ENCODE peak calls at places on chromosomes 16 and 17, in five cellular contexts. N is CD8-positive, alpha-beta memory T cell; V is WTC11; U is left cardiac atrium; H is naive thymus-derived CD4-positive, alpha-beta T cell. Y is an unnamed sample.

GRCh38 chr17:38674013-38674748 is 576 bp downstream of the EPOP start:
- DNase-seq in N (peak), V (peak), U (peak), H (peak), Y (peak)

GRCh38 chr16:19991614-19992013 is 82.1 kb downstream of the GPR139 start:
- DNase-seq in N (no peak), V (peak), U (no peak), H (no peak), Y (no peak)

GRCh38 chr16:27598226-27598625 is 48.3 kb downstream of the KATNIP start:
- DNase-seq in N (no peak), V (no peak), U (no peak), H (no peak), Y (no peak)

GRCh38 chr17:77881545-77881944 is 77.0 kb upstream of the TNRC6C start:
- DNase-seq in N (peak), V (no peak), U (peak), H (peak), Y (peak)

GRCh38 chr16:70767377-70768204 is 33.4 kb downstream of the VAC14 start:
- DNase-seq in N (no peak), V (no peak), U (no peak), H (no peak), Y (no peak)

GRCh38 chr17:35765086-35765710 is 4.5 kb downstream of the C17orf50 start:
- DNase-seq in N (no peak), V (no peak), U (no peak), H (no peak), Y (no peak)

GRCh38 chr16:27665881-27666280 is 115.9 kb downstream of the KATNIP start:
- DNase-seq in N (no peak), V (no peak), U (no peak), H (no peak), Y (no peak)

GRCh38 chr17:34249497-34249877 is 5.6 kb upstream of the CCL2 start:
- DNase-seq in N (no peak), V (no peak), U (no peak), H (no peak), Y (no peak)

GRCh38 chr16:5560084-5560483 is 462.5 kb upstream of the EEF2KMT start:
- DNase-seq in N (no peak), V (no peak), U (no peak), H (no peak), Y (no peak)

GRCh38 chr17:2406903-2407790 is 6.3 kb upstream of the MNT start:
- DNase-seq in N (no peak), V (no peak), U (peak), H (peak), Y (no peak)

GRCh38 chr17:50361561-50362480 is 11.2 kb downstream of the MRPL27 start:
- DNase-seq in N (peak), V (peak), U (peak), H (peak), Y (peak)

GRCh38 chr17:55430531-55431228 is 9.0 kb upstream of the MMD start:
- DNase-seq in N (no peak), V (no peak), U (no peak), H (no peak), Y (no peak)

GRCh38 chr16:82629441-82630027 is 2.8 kb downstream of the CDH13 start:
- DNase-seq in N (no peak), V (no peak), U (no peak), H (no peak), Y (no peak)

GRCh38 chr17:42891539-42892152 is 9.0 kb upstream of the G6PC1 start:
- DNase-seq in N (no peak), V (peak), U (peak), H (no peak), Y (no peak)

GRCh38 chr17:75405365-75406221 is at the start of gene GRB2:
- DNase-seq in N (peak), V (peak), U (peak), H (peak), Y (peak)

GRCh38 chr17:10614536-10615155 is 42.5 kb downstream of the MYH3 start:
- DNase-seq in N (no peak), V (peak), U (peak), H (no peak), Y (no peak)

GRCh38 chr17:55285340-55286301 is 20.9 kb downstream of the HLF start:
- DNase-seq in N (no peak), V (no peak), U (peak), H (no peak), Y (no peak)

GRCh38 chr17:47694018-47694817 is at the start of gene TBKBP1:
- DNase-seq in N (peak), V (peak), U (peak), H (peak), Y (peak)

GRCh38 chr17:63785556-63785955 is 11.6 kb downstream of the DDX42 start:
- DNase-seq in N (no peak), V (no peak), U (no peak), H (no peak), Y (no peak)

GRCh38 chr16:49158029-49158642 is 123.5 kb downstream of the CBLN1 start:
- DNase-seq in N (no peak), V (peak), U (no peak), H (no peak), Y (no peak)

GRCh38 chr17:27518750-27519521 is 62.7 kb downstream of the KSR1 start:
- DNase-seq in N (no peak), V (no peak), U (no peak), H (no peak), Y (no peak)

GRCh38 chr16:79658301-79659001 is 57.9 kb upstream of the MAF start:
- DNase-seq in N (no peak), V (no peak), U (no peak), H (no peak), Y (no peak)

GRCh38 chr17:38691154-38691553 is 13.9 kb upstream of the MLLT6 start:
- DNase-seq in N (no peak), V (no peak), U (no peak), H (no peak), Y (no peak)

GRCh38 chr17:45784583-45785372 is 658 bp downstream of the CRHR1 start:
- DNase-seq in N (no peak), V (peak), U (no peak), H (peak), Y (peak)

GRCh38 chr17:58605986-58606385 is 85.9 kb downstream of the TEX14 start:
- DNase-seq in N (no peak), V (no peak), U (no peak), H (no peak), Y (no peak)

GRCh38 chr16:4317471-4318170 is 1.8 kb downstream of the GLIS2 start:
- DNase-seq in N (no peak), V (no peak), U (peak), H (no peak), Y (no peak)

GRCh38 chr17:53655591-53655990 is 167.1 kb upstream of the KIF2B start:
- DNase-seq in N (no peak), V (no peak), U (no peak), H (no peak), Y (no peak)

GRCh38 chr16:65832269-65832668 is 534.2 kb upstream of the CDH5 start:
- DNase-seq in N (no peak), V (no peak), U (no peak), H (no peak), Y (no peak)

GRCh38 chr17:5234645-5235576 is at the start of gene SCIMP:
- DNase-seq in N (no peak), V (no peak), U (peak), H (no peak), Y (no peak)

GRCh38 chr17:77930780-77931768 is 27.4 kb upstream of the TNRC6C start:
- DNase-seq in N (no peak), V (no peak), U (no peak), H (no peak), Y (no peak)

GRCh38 chr16:1426734-1427451 is 4.0 kb upstream of the PERCC1 start:
- DNase-seq in N (no peak), V (no peak), U (no peak), H (no peak), Y (no peak)

GRCh38 chr16:87226926-87227650 is 90.1 kb downstream of the C16orf95 start:
- DNase-seq in N (no peak), V (no peak), U (peak), H (no peak), Y (no peak)

GRCh38 chr16:72862090-72862489 is 185.8 kb downstream of the ZFHX3 start:
- DNase-seq in N (no peak), V (no peak), U (no peak), H (no peak), Y (no peak)

GRCh38 chr17:4162366-4162765 is 19.4 kb downstream of the CYB5D2 start:
- DNase-seq in N (no peak), V (no peak), U (no peak), H (no peak), Y (no peak)

GRCh38 chr16:54655171-54655590 is 275.5 kb upstream of the IRX5 start:
- DNase-seq in N (no peak), V (peak), U (peak), H (no peak), Y (no peak)

GRCh38 chr16:67943619-67944503 is at the start of gene LCAT:
- DNase-seq in N (no peak), V (no peak), U (peak), H (no peak), Y (no peak)

GRCh38 chr17:28394717-28395116 is 11.3 kb downstream of the SLC46A1 start:
- DNase-seq in N (no peak), V (no peak), U (no peak), H (no peak), Y (no peak)